ENCODE peak calls at places on chromosomes 7 and 10, in seven cellular contexts. R, G, P, E, U, M and N are unnamed samples.

GRCh38 chr10:17229016-17229716 is 1.1 kb downstream of the VIM start:
- DNase-seq in R (peak), U (peak), M (peak), E (no peak), G (peak), P (peak), N (peak)

GRCh38 chr7:99788554-99788953 is 4.6 kb upstream of the CYP3A4 start:
- DNase-seq in G (no peak), M (no peak), U (no peak), R (no peak), P (no peak), E (no peak), N (no peak)

GRCh38 chr7:98221611-98222532 is 10.6 kb downstream of the BHLHA15 start:
- DNase-seq in R (no peak), G (no peak), P (no peak), E (peak), M (no peak), U (no peak), N (no peak)

GRCh38 chr10:101744267-101744666 is 31.6 kb downstream of the FGF8 start:
- DNase-seq in U (no peak), P (no peak), M (no peak), E (no peak), G (no peak), R (no peak), N (no peak)

GRCh38 chr7:148437043-148437442 is 153.5 kb upstream of the C7orf33 start:
- DNase-seq in R (no peak), G (no peak), U (no peak), E (no peak), M (no peak), P (no peak), N (no peak)

GRCh38 chr10:123480344-123480743 is 185.8 kb upstream of the GPR26 start:
- DNase-seq in E (no peak), G (no peak), M (no peak), U (no peak), P (no peak), R (no peak), N (no peak)

GRCh38 chr10:75597691-75598455 is 166.4 kb downstream of the LRMDA start:
- DNase-seq in E (no peak), P (no peak), M (no peak), R (no peak), U (no peak), G (no peak), N (no peak)

GRCh38 chr10:110323503-110323902 is 18.8 kb upstream of the SMNDC1 start:
- DNase-seq in U (peak), G (peak), P (peak), R (no peak), M (no peak), E (no peak), N (peak)

GRCh38 chr7:43584200-43584586 is 1.3 kb downstream of the STK17A start:
- DNase-seq in P (peak), U (peak), E (no peak), M (peak), G (peak), R (peak), N (peak)

GRCh38 chr7:95550546-95550945 is 45.8 kb downstream of the PDK4 start:
- DNase-seq in G (peak), U (no peak), R (peak), M (no peak), E (no peak), P (no peak), N (no peak)

GRCh38 chr7:26422761-26423160 is 131.1 kb downstream of the SNX10 start:
- DNase-seq in R (no peak), P (no peak), E (no peak), G (no peak), U (no peak), M (no peak), N (no peak)

GRCh38 chr10:79203833-79204232 is 135.1 kb downstream of the ZMIZ1 start:
- DNase-seq in R (no peak), U (no peak), M (no peak), E (no peak), G (no peak), P (no peak), N (no peak)

GRCh38 chr7:156515911-156516790 is 124.4 kb upstream of the RNF32 start:
- DNase-seq in R (no peak), M (no peak), P (peak), E (peak), G (no peak), U (no peak), N (no peak)

GRCh38 chr10:43294241-43294658 is 27.4 kb upstream of the RASGEF1A start:
- DNase-seq in R (no peak), E (no peak), U (no peak), M (no peak), P (no peak), G (no peak), N (no peak)

GRCh38 chr7:101902680-101903504 is 85.5 kb downstream of the CUX1 start:
- DNase-seq in U (no peak), P (no peak), G (no peak), E (no peak), M (no peak), R (no peak), N (no peak)

GRCh38 chr10:71137701-71138100 is 74.7 kb upstream of the UNC5B start:
- DNase-seq in M (no peak), P (no peak), R (no peak), U (no peak), E (no peak), G (no peak), N (no peak)

GRCh38 chr7:132882714-132883428 is 199.0 kb downstream of the CHCHD3 start:
- DNase-seq in P (no peak), M (no peak), U (no peak), G (no peak), E (no peak), R (no peak), N (no peak)

GRCh38 chr7:77727936-77728701 is 31.9 kb downstream of the RSBN1L start:
- DNase-seq in P (no peak), U (peak), R (no peak), M (peak), G (peak), E (no peak), N (peak)

GRCh38 chr10:18368681-18369080 is 228.5 kb downstream of the CACNB2 start:
- DNase-seq in P (no peak), G (peak), R (no peak), M (no peak), E (no peak), U (peak), N (peak)

GRCh38 chr7:25624001-25624400 is 395.7 kb upstream of the NPVF start:
- DNase-seq in M (no peak), R (no peak), G (no peak), U (no peak), P (no peak), E (no peak), N (no peak)

GRCh38 chr7:30057741-30058140 is 29.5 kb downstream of the PLEKHA8 start:
- DNase-seq in P (no peak), E (no peak), M (no peak), U (no peak), G (no peak), R (no peak), N (no peak)

GRCh38 chr7:25953859-25954258 is 198.1 kb upstream of the NFE2L3 start:
- DNase-seq in E (no peak), G (no peak), P (no peak), M (no peak), U (no peak), R (no peak), N (no peak)

GRCh38 chr7:24051651-24052050 is 232.3 kb upstream of the NPY start:
- DNase-seq in U (no peak), G (no peak), P (no peak), R (no peak), M (no peak), E (no peak), N (no peak)

GRCh38 chr10:93274419-93274818 is 200.7 kb downstream of the CYP26A1 start:
- DNase-seq in U (no peak), G (no peak), M (no peak), P (no peak), E (peak), R (no peak), N (no peak)

GRCh38 chr10:88243847-88244730 is 339.0 kb downstream of the RNLS start:
- DNase-seq in E (no peak), P (peak), M (peak), G (peak), R (peak), U (peak), N (peak)

GRCh38 chr7:140654661-140655060 is 14.0 kb upstream of the DENND2A start:
- DNase-seq in U (no peak), M (no peak), P (no peak), R (no peak), E (no peak), G (no peak), N (no peak)

GRCh38 chr7:1065263-1066260 is 21.2 kb downstream of the GPR146 start:
- DNase-seq in R (peak), P (peak), M (peak), G (peak), E (peak), U (peak), N (peak)

GRCh38 chr7:76149847-76150691 is 51.6 kb upstream of the SRRM3 start:
- DNase-seq in E (no peak), P (no peak), G (no peak), M (no peak), U (no peak), R (no peak), N (no peak)
- H3K4me3 ChIP-seq in E (no peak), P (no peak), G (no peak), M (no peak), U (no peak), R (no peak), N (no peak)

DNA sequence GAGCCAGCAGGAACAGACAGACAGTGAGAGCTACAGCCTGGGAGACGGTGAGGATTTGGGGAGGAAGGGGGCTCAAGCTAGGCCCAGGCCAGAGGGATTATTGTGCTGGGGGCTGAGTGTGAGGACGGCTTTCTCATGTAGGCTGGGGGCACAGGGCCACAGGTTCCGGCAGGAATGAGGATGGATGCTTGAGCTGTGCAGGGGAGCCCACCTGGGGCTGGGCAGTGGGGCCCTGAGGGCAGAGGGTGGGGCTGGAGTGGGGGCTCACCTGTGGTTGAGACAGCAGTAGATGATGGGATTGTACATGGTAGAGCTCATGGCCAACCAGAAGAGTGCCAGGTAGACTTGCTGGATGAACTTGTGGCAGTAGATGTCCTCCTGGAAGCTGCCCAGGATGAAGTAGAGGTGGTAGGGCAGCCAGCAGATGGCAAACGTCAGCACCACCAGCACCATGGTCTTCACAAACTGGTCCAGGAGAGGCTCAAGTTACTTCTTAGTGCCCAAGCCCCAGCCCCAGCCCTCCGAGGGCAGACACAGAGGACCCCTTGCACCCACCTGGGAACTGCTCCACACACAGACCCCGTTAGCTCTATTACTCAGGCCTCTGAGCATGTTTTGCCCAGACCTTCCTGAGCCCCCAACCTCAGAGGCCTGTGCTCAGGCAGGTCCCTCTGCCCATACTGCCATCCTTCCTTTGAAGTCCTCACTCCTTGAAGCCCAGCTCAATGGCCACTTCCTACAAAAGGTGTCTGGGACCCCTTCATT is 9.7 kb downstream of the TACR2 start:
- DNase-seq in E (no peak), R (no peak), U (no peak), G (no peak), P (no peak), M (no peak), N (no peak)
- TF ChIP-seq CTCF in E (no peak), R (no peak), U (no peak), G (no peak), P (no peak), M (no peak), N (no peak)

DNA sequence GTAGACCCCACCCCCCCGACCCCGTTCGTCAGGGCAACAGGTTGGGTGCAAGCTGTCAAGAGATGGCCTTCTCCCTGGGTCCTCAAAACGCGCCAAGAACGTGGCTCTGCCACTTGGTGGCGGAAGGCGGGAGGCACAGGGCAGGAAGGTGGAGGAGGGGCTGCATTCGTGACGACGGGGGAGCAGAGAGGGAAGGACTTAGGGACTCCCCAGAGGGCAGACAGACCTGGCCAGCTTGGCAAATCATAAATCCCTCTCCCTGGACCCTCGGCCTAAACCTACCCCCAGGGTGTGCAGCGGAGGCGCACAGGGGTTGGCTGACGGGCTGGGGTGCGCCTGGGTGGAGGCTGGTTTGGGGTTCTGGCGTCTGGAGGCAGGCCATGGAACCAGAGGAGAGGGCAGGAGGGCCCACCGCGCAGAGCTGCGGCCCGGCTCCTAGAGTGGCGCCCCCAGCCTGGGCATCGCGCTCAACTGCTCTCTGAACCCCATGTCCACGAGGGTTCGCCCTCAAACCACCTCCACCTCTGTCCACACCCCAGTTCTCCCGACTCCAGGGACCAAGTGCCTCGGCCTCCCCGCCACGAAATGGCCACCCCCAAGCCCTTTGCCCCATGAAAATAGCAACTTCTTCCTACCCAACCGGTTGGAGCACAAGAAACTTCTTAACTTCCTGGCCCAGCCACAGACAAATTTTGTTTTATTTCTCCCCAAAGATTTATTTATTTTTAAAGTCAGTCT is 10.8 kb upstream of the GATA3 start:
- DNase-seq in G (no peak), E (no peak), R (no peak), U (no peak), P (no peak), M (peak), N (no peak)
- H3K4me3 ChIP-seq in G (no peak), E (no peak), R (no peak), U (no peak), P (no peak), M (peak), N (no peak)

GRCh38 chr7:128928159-128928558 is 9.6 kb upstream of the IRF5 start:
- DNase-seq in G (no peak), U (no peak), M (no peak), R (no peak), P (no peak), E (peak), N (no peak)
- TF ChIP-seq CTCF in G (no peak), U (no peak), M (no peak), R (no peak), P (no peak), E (no peak), N (no peak)

GRCh38 chr7:45923290-45923689 is 2.2 kb upstream of the IGFBP3 start:
- DNase-seq in R (peak), E (no peak), U (peak), P (peak), M (peak), G (peak), N (peak)
- H3K4me3 ChIP-seq in R (peak), E (no peak), U (peak), P (peak), M (peak), G (no peak), N (peak)

GRCh38 chr7:2151801-2152612 is 80.7 kb downstream of the MAD1L1 start:
- DNase-seq in P (no peak), R (no peak), U (no peak), G (no peak), M (no peak), E (no peak), N (no peak)

GRCh38 chr7:2149672-2150444 is 82.9 kb downstream of the MAD1L1 start:
- DNase-seq in R (no peak), M (no peak), P (no peak), E (no peak), U (no peak), G (no peak), N (no peak)

GRCh38 chr7:2150445-2150815 is 82.3 kb downstream of the MAD1L1 start:
- DNase-seq in U (no peak), M (no peak), R (no peak), E (no peak), G (no peak), P (no peak), N (no peak)

GRCh38 chr7:2152646-2153045 is 80.1 kb downstream of the MAD1L1 start:
- DNase-seq in G (no peak), R (no peak), U (no peak), M (no peak), E (no peak), P (no peak), N (no peak)

GRCh38 chr7:2151235-2151634 is 81.5 kb downstream of the MAD1L1 start:
- DNase-seq in E (no peak), R (no peak), G (no peak), U (no peak), P (no peak), M (no peak), N (no peak)
- TF ChIP-seq CTCF in E (no peak), R (no peak), G (no peak), U (no peak), P (no peak), M (no peak), N (no peak)

DNA sequence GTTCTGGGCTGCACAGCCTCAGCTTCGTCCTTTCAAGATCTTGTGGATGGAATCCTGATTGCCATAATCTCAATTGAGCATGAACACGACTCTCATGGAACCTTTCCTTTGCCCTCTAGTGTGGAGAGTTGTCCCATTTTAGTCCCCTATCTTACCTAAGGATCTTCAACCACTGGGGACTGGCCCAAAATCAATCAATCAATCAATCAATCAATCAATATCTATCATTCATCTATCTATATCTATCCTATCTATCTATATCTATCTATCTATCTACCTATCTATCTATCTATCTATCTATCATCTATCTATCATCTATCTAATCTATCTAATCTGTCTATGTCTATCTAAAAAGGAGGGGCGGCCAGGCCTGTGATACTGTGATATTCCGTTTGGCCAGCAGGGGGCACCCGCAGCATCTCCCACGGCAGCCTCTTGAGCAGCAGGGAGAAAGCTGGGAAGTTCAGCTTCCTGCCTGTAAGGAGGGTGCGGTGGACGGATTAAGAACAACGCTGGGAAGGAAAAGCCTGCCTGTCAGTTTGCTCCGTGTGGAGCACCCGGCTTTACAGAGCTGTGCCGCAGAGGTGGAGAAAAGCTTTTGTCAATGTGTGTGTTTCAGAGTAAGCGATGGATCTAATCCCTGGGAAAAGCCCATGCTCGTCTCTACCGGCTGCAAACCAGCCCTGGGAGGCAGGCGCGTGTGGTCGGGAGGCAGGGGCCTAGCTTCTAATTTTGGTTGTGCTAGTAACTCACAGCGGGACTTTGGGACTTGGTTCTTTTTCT is 124.9 kb downstream of the SH2D4B start:
- DNase-seq in R (peak), P (peak), M (peak), G (peak), E (peak), U (peak), N (peak)
- H3K4me3 ChIP-seq in R (peak), P (peak), M (peak), G (no peak), E (no peak), U (peak), N (peak)

GRCh38 chr7:137135654-137136350 is 207.7 kb downstream of the PTN start:
- DNase-seq in P (no peak), M (no peak), R (no peak), G (no peak), E (no peak), U (peak), N (peak)
- TF ChIP-seq CTCF in P (no peak), M (no peak), R (no peak), G (no peak), E (no peak), U (no peak), N (no peak)

GRCh38 chr10:12769326-12770044 is 232.0 kb downstream of the CCDC3 start:
- DNase-seq in M (no peak), P (no peak), E (no peak), G (no peak), R (no peak), U (no peak), N (no peak)

GRCh38 chr10:12772797-12773587 is 228.5 kb downstream of the CCDC3 start:
- DNase-seq in P (no peak), R (no peak), G (no peak), E (no peak), U (no peak), M (no peak), N (no peak)

GRCh38 chr10:12771956-12772355 is 229.6 kb downstream of the CCDC3 start:
- DNase-seq in E (no peak), P (no peak), U (no peak), G (no peak), M (no peak), R (no peak), N (no peak)

GRCh38 chr10:12766222-12766621 is 235.3 kb downstream of the CCDC3 start:
- DNase-seq in U (no peak), G (no peak), E (no peak), M (no peak), P (no peak), R (no peak), N (no peak)

GRCh38 chr10:12768156-12768731 is 233.3 kb downstream of the CCDC3 start:
- DNase-seq in R (no peak), G (no peak), U (peak), M (peak), E (no peak), P (peak), N (peak)
- H3K4me3 ChIP-seq in R (no peak), G (no peak), U (no peak), M (no peak), E (no peak), P (no peak), N (no peak)